ENCODE peak calls at places on chromosome X, in six cellular contexts. E is AG09319, N is neural crest cell, Y is suprapubic skin, R is kidney, V is mammary epithelial cell. A is an unnamed sample.

GRCh38 chrX:38181357-38181756 is 39.3 kb downstream of the SRPX start:
- DNase-seq in E (no peak), N (no peak), Y (no peak), R (no peak), V (no peak), A (no peak)

GRCh38 chrX:137431693-137432488 is 134.0 kb upstream of the ZIC3 start:
- DNase-seq in E (no peak), N (no peak), Y (no peak), R (no peak), V (no peak), A (peak)

GRCh38 chrX:23766650-23767551 is 16.1 kb upstream of the SAT1 start:
- DNase-seq in E (no peak), N (no peak), Y (no peak), R (no peak), V (no peak), A (no peak)

GRCh38 chrX:154840856-154841255 is 6.4 kb upstream of the SMIM9 start:
- DNase-seq in E (peak), N (no peak), Y (no peak), R (no peak), V (peak), A (peak)

GRCh38 chrX:56248492-56248891 is 16.3 kb downstream of the KLF8 start:
- DNase-seq in E (peak), N (peak), Y (no peak), R (no peak), V (no peak), A (peak)

GRCh38 chrX:108439961-108440696 is 491 bp downstream of the COL4A5 start:
- DNase-seq in E (no peak), N (peak), Y (no peak), R (peak), V (no peak), A (peak)

GRCh38 chrX:6448003-6448402 is 86.9 kb downstream of the VCX3A start:
- DNase-seq in E (no peak), N (no peak), Y (no peak), R (no peak), V (no peak), A (no peak)

GRCh38 chrX:15399901-15400500 is 15.8 kb upstream of the VEGFD start:
- DNase-seq in E (no peak), N (no peak), Y (no peak), R (no peak), V (no peak), A (no peak)

GRCh38 chrX:100263650-100264049 is 146.4 kb downstream of the PCDH19 start:
- DNase-seq in E (no peak), N (no peak), Y (no peak), R (no peak), V (peak), A (peak)

GRCh38 chrX:45445745-45446412 is 245.2 kb upstream of the DIPK2B start:
- DNase-seq in E (no peak), N (no peak), Y (no peak), R (no peak), V (peak), A (peak)

GRCh38 chrX:131617182-131617581 is 73.3 kb downstream of the OR13H1 start:
- DNase-seq in E (no peak), N (no peak), Y (no peak), R (no peak), V (peak), A (peak)

GRCh38 chrX:41238543-41238942 is 95.4 kb upstream of the DDX3X start:
- DNase-seq in E (no peak), N (no peak), Y (no peak), R (no peak), V (peak), A (peak)

GRCh38 chrX:69093960-69094935 is 71.0 kb downstream of the PJA1 start:
- DNase-seq in E (peak), N (peak), Y (no peak), R (no peak), V (peak), A (peak)

GRCh38 chrX:13223868-13224555 is 95.8 kb downstream of the ATXN3L start:
- DNase-seq in E (peak), N (no peak), Y (no peak), R (no peak), V (peak), A (peak)

GRCh38 chrX:71111851-71112468 is 583 bp upstream of the IL2RG start:
- DNase-seq in E (no peak), N (no peak), Y (no peak), R (no peak), V (no peak), A (no peak)

GRCh38 chrX:101171883-101172400 is 47.6 kb upstream of the DRP2 start:
- DNase-seq in E (no peak), N (no peak), Y (no peak), R (no peak), V (no peak), A (peak)

GRCh38 chrX:130994671-130995070 is 63.5 kb upstream of the ARHGAP36 start:
- DNase-seq in E (no peak), N (peak), Y (no peak), R (no peak), V (no peak), A (peak)

GRCh38 chrX:27622883-27623282 is 32.7 kb downstream of the DCAF8L2 start:
- DNase-seq in E (no peak), N (no peak), Y (no peak), R (no peak), V (no peak), A (no peak)

GRCh38 chrX:46788902-46789301 is 30.0 kb upstream of the SLC9A7 start:
- DNase-seq in E (no peak), N (no peak), Y (no peak), R (no peak), V (no peak), A (no peak)

GRCh38 chrX:68648960-68649359 is 1.5 kb downstream of the STARD8 start:
- DNase-seq in E (no peak), N (no peak), Y (no peak), R (no peak), V (no peak), A (peak)

GRCh38 chrX:139932077-139932900 is 564 bp downstream of the ATP11C start:
- DNase-seq in E (peak), N (no peak), Y (peak), R (peak), V (peak), A (peak)

GRCh38 chrX:39112143-39112542 is 310.9 kb downstream of the MID1IP1 start:
- DNase-seq in E (no peak), N (no peak), Y (no peak), R (no peak), V (peak), A (peak)

GRCh38 chrX:84046403-84046984 is 141.5 kb downstream of the RPS6KA6 start:
- DNase-seq in E (peak), N (peak), Y (peak), R (no peak), V (peak), A (peak)

GRCh38 chrX:133437771-133438170 is 22.5 kb upstream of the GPC4 start:
- DNase-seq in E (no peak), N (no peak), Y (no peak), R (no peak), V (no peak), A (no peak)
- TF ChIP-seq CTCF in E (no peak), N (no peak), Y (no peak), R (no peak), V (no peak), A (no peak)

GRCh38 chrX:119240356-119240755 is 4.3 kb downstream of the PGRMC1 start:
- DNase-seq in E (peak), N (no peak), Y (no peak), R (no peak), V (no peak), A (peak)

GRCh38 chrX:119235872-119236598 is at the start of gene PGRMC1:
- DNase-seq in E (peak), N (peak), Y (peak), R (peak), V (peak), A (peak)

GRCh38 chrX:119237526-119238035 is 1.5 kb downstream of the PGRMC1 start:
- DNase-seq in E (no peak), N (no peak), Y (no peak), R (no peak), V (no peak), A (no peak)

GRCh38 chrX:119236599-119237525 is 777 bp downstream of the PGRMC1 start:
- DNase-seq in E (no peak), N (no peak), Y (peak), R (peak), V (peak), A (peak)

DNA sequence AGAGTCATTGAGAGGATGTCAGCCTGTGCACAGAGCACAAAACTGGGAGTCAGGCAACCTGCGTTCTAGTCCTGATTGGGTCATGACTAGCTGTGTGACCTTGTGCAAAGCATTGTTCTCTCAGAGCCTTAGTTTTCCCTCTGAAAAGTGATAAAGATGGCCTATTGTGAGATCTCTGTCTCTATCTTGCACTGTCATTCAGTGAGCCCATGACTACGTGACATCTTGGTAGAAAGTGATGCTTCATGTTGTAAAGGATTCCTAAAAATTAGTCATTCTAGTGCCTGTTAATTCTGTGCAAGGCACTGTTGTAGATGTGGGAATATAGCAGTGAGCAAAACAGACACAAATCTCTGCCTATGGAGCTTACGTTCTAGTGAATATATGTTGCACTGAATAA is 2.5 kb downstream of the PGRMC1 start:
- DNase-seq in E (no peak), N (no peak), Y (no peak), R (no peak), V (peak), A (no peak)
- TF ChIP-seq CTCF in E (no peak), N (no peak), Y (no peak), R (no peak), V (no peak), A (no peak)

DNA sequence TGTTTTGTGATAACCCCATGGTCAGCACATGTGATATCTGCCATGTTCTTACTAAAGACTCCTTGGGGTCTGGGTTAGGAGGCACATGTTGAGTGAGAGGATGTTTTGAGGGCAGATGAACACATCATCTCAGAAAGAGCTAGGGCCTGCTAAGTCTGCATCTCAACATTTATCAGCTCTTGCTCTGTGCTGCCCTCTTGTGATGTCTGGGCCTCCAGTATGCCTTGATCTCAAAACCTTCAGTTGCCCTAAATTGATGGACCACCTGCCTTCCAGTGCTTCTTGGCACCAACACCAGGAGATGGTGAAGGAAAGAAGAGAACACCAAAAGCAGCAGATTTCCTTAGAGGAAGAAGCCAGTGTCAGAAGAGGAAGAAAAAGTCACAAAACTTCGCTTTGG is 22.5 kb downstream of the MID1 start:
- DNase-seq in E (no peak), N (no peak), Y (no peak), R (no peak), V (no peak), A (peak)
- TF ChIP-seq CTCF in E (peak), N (peak), Y (peak), R (peak), V (peak), A (peak)

GRCh38 chrX:66110112-66110511 is 53.9 kb upstream of the HEPH start:
- DNase-seq in E (no peak), N (no peak), Y (no peak), R (no peak), V (peak), A (peak)
- TF ChIP-seq CTCF in E (peak), N (peak), Y (peak), R (no peak), V (peak), A (peak)

DNA sequence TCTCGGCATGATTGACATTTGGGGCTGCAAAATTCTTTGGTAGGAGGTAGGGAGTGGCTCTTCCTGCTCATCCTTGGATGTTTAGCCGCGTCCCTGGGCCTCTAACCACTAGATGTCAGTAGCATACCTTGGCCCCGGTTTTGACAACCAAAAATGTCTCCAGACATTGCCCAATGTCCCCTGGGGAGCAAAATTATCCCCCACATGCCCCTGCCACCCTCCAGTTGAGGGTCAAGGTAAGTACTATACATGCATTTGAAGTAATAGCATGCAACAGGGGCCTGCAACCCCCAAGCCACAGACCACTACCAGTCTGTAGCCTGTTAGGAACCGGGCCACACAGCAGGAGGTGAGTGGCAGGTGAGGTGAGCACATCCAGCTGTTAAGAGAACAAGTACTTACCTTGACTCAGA is 17.6 kb upstream of the KIAA1210 start:
- DNase-seq in E (no peak), N (peak), Y (no peak), R (no peak), V (peak), A (peak)
- TF ChIP-seq CTCF in E (peak), N (peak), Y (peak), R (peak), V (peak), A (peak)

GRCh38 chrX:9532349-9532748 is 67.5 kb downstream of the TBL1X start:
- DNase-seq in E (no peak), N (no peak), Y (no peak), R (no peak), V (no peak), A (no peak)

GRCh38 chrX:9534686-9535085 is 69.8 kb downstream of the TBL1X start:
- DNase-seq in E (peak), N (no peak), Y (no peak), R (no peak), V (no peak), A (peak)

GRCh38 chrX:9533611-9534010 is 68.8 kb downstream of the TBL1X start:
- DNase-seq in E (no peak), N (no peak), Y (no peak), R (no peak), V (no peak), A (no peak)

GRCh38 chrX:9537781-9538180 is 72.9 kb downstream of the TBL1X start:
- DNase-seq in E (no peak), N (no peak), Y (no peak), R (no peak), V (no peak), A (no peak)

DNA sequence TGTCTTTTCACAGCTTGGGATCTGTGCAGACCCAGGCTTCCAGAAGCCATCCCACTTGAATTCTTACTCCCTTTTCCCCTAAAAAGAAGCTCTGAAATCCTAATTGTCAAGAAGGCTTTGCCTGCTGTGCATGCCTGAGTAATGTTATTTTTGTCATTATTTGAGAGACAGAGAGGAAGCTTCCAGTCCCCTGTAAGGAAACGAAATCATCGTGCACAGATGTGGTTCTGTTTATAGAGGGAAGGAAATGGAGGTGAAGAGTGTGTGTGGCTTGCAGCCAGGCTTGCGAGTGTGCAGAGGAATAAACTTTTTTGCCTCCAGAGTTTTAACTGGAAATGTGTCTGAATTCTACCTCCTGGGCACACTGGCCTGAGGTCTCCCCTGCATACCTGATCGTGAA is 70.2 kb downstream of the TBL1X start:
- DNase-seq in E (no peak), N (no peak), Y (no peak), R (no peak), V (no peak), A (no peak)
- TF ChIP-seq CTCF in E (no peak), N (no peak), Y (no peak), R (no peak), V (no peak), A (no peak)

GRCh38 chrX:119417842-119418241 is 18.7 kb downstream of the SLC25A43 start:
- DNase-seq in E (no peak), N (no peak), Y (no peak), R (no peak), V (no peak), A (peak)
- TF ChIP-seq CTCF in E (peak), N (no peak), Y (no peak), R (peak), V (peak), A (no peak)

A was measured in MCF 10A.